ENCODE peak calls at places on chromosomes 12 and 14, in five cellular contexts. Y is HS-27A; X is HCT116; E is heart left ventricle; D is activated CD4-positive, alpha-beta T cell treated with anti-CD3 and anti-CD28 coated beads, Interleukin-2, amount 10 ng/mL, durations not matched to agents 7 days and 5 days. A is an unnamed sample.

GRCh38 chr12:67647251-67647546 is 1.3 kb upstream of the DYRK2 start:
- DNase-seq in Y (no peak), X (no peak), E (peak), D (no peak), A (no peak)

GRCh38 chr12:73726881-73727280 is 810.8 kb upstream of the ATXN7L3B start:
- DNase-seq in Y (no peak), X (no peak), E (no peak), D (no peak), A (no peak)

GRCh38 chr12:49750027-49750977 is 8.9 kb downstream of the TMBIM6 start:
- DNase-seq in Y (no peak), X (peak), E (no peak), D (peak), A (peak)

GRCh38 chr14:75986439-75986765 is 839 bp downstream of the IFT43 start:
- DNase-seq in Y (no peak), X (no peak), E (no peak), D (no peak), A (no peak)

GRCh38 chr12:69161835-69162234 is 77.5 kb upstream of the CPSF6 start:
- DNase-seq in Y (no peak), X (no peak), E (no peak), D (peak), A (no peak)

GRCh38 chr12:130451001-130451930 is 113.6 kb downstream of the PIWIL1 start:
- DNase-seq in Y (no peak), X (no peak), E (peak), D (no peak), A (no peak)

GRCh38 chr12:94258593-94258992 is 110.2 kb downstream of the PLXNC1 start:
- DNase-seq in Y (no peak), X (no peak), E (no peak), D (no peak), A (no peak)

GRCh38 chr14:75654127-75654732 is 6.4 kb downstream of the ERG28 start:
- DNase-seq in Y (no peak), X (peak), E (peak), D (peak), A (peak)

GRCh38 chr14:100391777-100392176 is 68.6 kb downstream of the SLC25A47 start:
- DNase-seq in Y (no peak), X (no peak), E (no peak), D (no peak), A (no peak)

GRCh38 chr12:44876554-44877275 is 600 bp upstream of the NELL2 start:
- DNase-seq in Y (no peak), X (no peak), E (peak), D (peak), A (no peak)

GRCh38 chr12:69388371-69388770 is 28.8 kb downstream of the YEATS4 start:
- DNase-seq in Y (no peak), X (peak), E (no peak), D (no peak), A (peak)